ENCODE peak calls at places on chromosome 9, in seven cellular contexts. V is CD8-positive, alpha-beta memory T cell; Z is stimulated activated CD4-positive, alpha-beta T cell treated with anti-CD3 and anti-CD28 coated beads, Interleukin-15, amount 100 ng/mL, for 24 hours; U is OCI-LY7; Q is activated T-helper 1 cell treated with anti-CD3 and anti-CD28 coated beads, Interleukin-2, amount 50 U/mL, for 16 hours; T is tibial artery; I is natural killer cell treated with Interleukin-12 subunit alpha and Interleukin-12 subunit beta and Interleukin-15 and Interleukin-18, amount 100 ng/mL, for 72 hours. O is an unnamed sample.
A peak's percentile ranks its signal among the peaks of the same experiment; 100 is the strongest.

GRCh38 chr9:124629600-124629999 is 122.4 kb upstream of the NR5A1 start:
- DNase-seq in I (no peak), U (no peak), Z (no peak), V (no peak), Q (no peak), T (no peak), O (no peak)

GRCh38 chr9:126516561-126516935 is 97.2 kb upstream of the LMX1B start:
- DNase-seq in U (no peak), Q (no peak), V (no peak), Z (no peak), I (no peak), T (no peak), O (no peak)

GRCh38 chr9:3397726-3398125 is 128.1 kb downstream of the RFX3 start:
- DNase-seq in Z (no peak), T (no peak), U (peak; percentile 9), I (no peak), Q (no peak), V (no peak), O (no peak)

GRCh38 chr9:121285835-121286687 is 18.1 kb downstream of the GSN start:
- DNase-seq in V (no peak), U (no peak), T (peak; percentile 88), I (no peak), Q (no peak), Z (no peak), O (no peak)

GRCh38 chr9:15239816-15240215 is 67.2 kb downstream of the TTC39B start:
- DNase-seq in T (peak; percentile 32), Z (no peak), Q (no peak), V (no peak), U (no peak), I (no peak), O (no peak)

GRCh38 chr9:26687421-26687820 is 205.2 kb downstream of the CAAP1 start:
- DNase-seq in Q (no peak), I (no peak), Z (no peak), U (no peak), T (no peak), V (no peak), O (no peak)

GRCh38 chr9:34993502-34994428 is 4.2 kb downstream of the DNAJB5 start:
- DNase-seq in V (no peak), U (no peak), T (peak; percentile 80), Q (no peak), Z (peak; percentile 34), I (no peak), O (no peak)

GRCh38 chr9:19988281-19988680 is 199.4 kb upstream of the SLC24A2 start:
- DNase-seq in U (no peak), Z (no peak), V (no peak), Q (no peak), I (no peak), T (no peak), O (no peak)

GRCh38 chr9:72489986-72490385 is 31.4 kb upstream of the TMC1 start:
- DNase-seq in V (no peak), U (no peak), Q (no peak), I (no peak), Z (no peak), T (no peak), O (no peak)

GRCh38 chr9:83521017-83521810 is 17.0 kb downstream of the FRMD3 start:
- DNase-seq in V (no peak), U (no peak), T (no peak), Q (no peak), I (no peak), Z (no peak), O (no peak)

GRCh38 chr9:134193912-134194535 is 29.7 kb upstream of the RNU6ATAC start:
- DNase-seq in T (no peak), U (no peak), Q (no peak), I (no peak), Z (no peak), V (peak; percentile 19), O (no peak)

GRCh38 chr9:137705443-137705863 is 86.6 kb downstream of the EHMT1 start:
- DNase-seq in Q (no peak), U (peak; percentile 75), T (no peak), I (no peak), Z (peak; percentile 61), V (peak; percentile 56), O (no peak)

GRCh38 chr9:133968428-133968827 is 23.7 kb downstream of the VAV2 start:
- DNase-seq in V (no peak), I (no peak), Z (no peak), Q (no peak), U (no peak), T (no peak), O (no peak)

GRCh38 chr9:121567142-121568100 is 67.8 kb upstream of the GGTA1 start:
- DNase-seq in V (no peak), I (no peak), Z (no peak), Q (no peak), U (no peak), T (no peak), O (no peak)

GRCh38 chr9:76595645-76596044 is 136.7 kb downstream of the GCNT1 start:
- DNase-seq in Z (no peak), T (no peak), I (no peak), Q (no peak), U (no peak), V (no peak), O (no peak)

GRCh38 chr9:113388833-113389232 is 12.0 kb upstream of the HDHD3 start:
- DNase-seq in V (no peak), Z (no peak), Q (no peak), I (no peak), U (no peak), T (no peak), O (no peak)

O was measured in head of caudate nucleus.